ENCODE peak calls at places on chromosome 21, in seven cellular contexts. M is cardiac fibroblast, O is hepatocyte, B is foreskin fibroblast, Y is left lung, E is endodermal cell, Z is psoas muscle. U is an unnamed sample.

GRCh38 chr21:28186604-28187003 is 806.1 kb downstream of the LTN1 start:
- DNase-seq in M (no peak), O (no peak), B (no peak), Y (no peak), E (no peak), Z (no peak), U (no peak)

GRCh38 chr21:45995686-45996179 is 14.2 kb downstream of the COL6A1 start:
- DNase-seq in M (no peak), O (peak), B (peak), Y (peak), E (peak), Z (peak), U (no peak)

GRCh38 chr21:16007933-16008332 is 278.2 kb downstream of the USP25 start:
- DNase-seq in M (no peak), O (no peak), B (peak), Y (no peak), E (no peak), Z (no peak), U (no peak)

GRCh38 chr21:44612669-44613229 is 870 bp downstream of the KRTAP10-8 start:
- DNase-seq in M (no peak), O (no peak), B (no peak), Y (peak), E (no peak), Z (no peak), U (no peak)

GRCh38 chr21:29649370-29649963 is 290.3 kb downstream of the GRIK1 start:
- DNase-seq in M (no peak), O (no peak), B (no peak), Y (no peak), E (no peak), Z (no peak), U (no peak)

GRCh38 chr21:45941338-45941710 is 40.2 kb upstream of the COL6A1 start:
- DNase-seq in M (no peak), O (no peak), B (no peak), Y (no peak), E (no peak), Z (no peak), U (no peak)

GRCh38 chr21:39602076-39602689 is 10.6 kb upstream of the B3GALT5 start:
- DNase-seq in M (no peak), O (no peak), B (no peak), Y (no peak), E (no peak), Z (no peak), U (no peak)

GRCh38 chr21:43315244-43316137 is 111.4 kb downstream of the SIK1 start:
- DNase-seq in M (no peak), O (no peak), B (peak), Y (peak), E (no peak), Z (peak), U (no peak)

GRCh38 chr21:32560896-32561295 is 24.4 kb downstream of the TCP10L start:
- DNase-seq in M (no peak), O (no peak), B (no peak), Y (no peak), E (no peak), Z (no peak), U (no peak)

GRCh38 chr21:22189278-22189677 is 1191.1 kb downstream of the NCAM2 start:
- DNase-seq in M (no peak), O (no peak), B (no peak), Y (no peak), E (no peak), Z (no peak), U (no peak)

GRCh38 chr21:16047857-16048256 is 318.1 kb downstream of the USP25 start:
- DNase-seq in M (no peak), O (no peak), B (peak), Y (no peak), E (no peak), Z (no peak), U (peak)

GRCh38 chr21:39159342-39160063 is 23.7 kb downstream of the PSMG1 start:
- DNase-seq in M (peak), O (no peak), B (peak), Y (no peak), E (no peak), Z (no peak), U (no peak)

GRCh38 chr21:45067462-45068285 is 6.7 kb upstream of the ADARB1 start:
- DNase-seq in M (no peak), O (no peak), B (no peak), Y (no peak), E (peak), Z (no peak), U (no peak)

GRCh38 chr21:44298301-44298700 is 1.6 kb upstream of the PFKL start:
- DNase-seq in M (peak), O (no peak), B (no peak), Y (no peak), E (no peak), Z (no peak), U (peak)

GRCh38 chr21:28639742-28640141 is 352.9 kb downstream of the LTN1 start:
- DNase-seq in M (peak), O (no peak), B (peak), Y (no peak), E (no peak), Z (no peak), U (peak)

GRCh38 chr21:39055167-39055767 is 128.0 kb downstream of the PSMG1 start:
- DNase-seq in M (no peak), O (no peak), B (no peak), Y (no peak), E (no peak), Z (no peak), U (peak)

GRCh38 chr21:45882641-45883040 is 98.9 kb upstream of the COL6A1 start:
- DNase-seq in M (no peak), O (no peak), B (no peak), Y (peak), E (no peak), Z (peak), U (no peak)

GRCh38 chr21:39451332-39452206 is at the start of gene SH3BGR:
- DNase-seq in M (peak), O (no peak), B (peak), Y (no peak), E (peak), Z (peak), U (peak)

GRCh38 chr21:39161064-39161463 is 22.2 kb downstream of the PSMG1 start:
- DNase-seq in M (no peak), O (no peak), B (no peak), Y (no peak), E (no peak), Z (no peak), U (no peak)

GRCh38 chr21:38804617-38805281 is 980 bp upstream of the ETS2 start:
- DNase-seq in M (no peak), O (peak), B (peak), Y (peak), E (peak), Z (peak), U (peak)

GRCh38 chr21:32733356-32733755 is 5.5 kb upstream of the SYNJ1 start:
- DNase-seq in M (no peak), O (no peak), B (no peak), Y (no peak), E (no peak), Z (no peak), U (no peak)

GRCh38 chr21:45270306-45270821 is 17.3 kb downstream of the POFUT2 start:
- DNase-seq in M (peak), O (no peak), B (peak), Y (no peak), E (peak), Z (no peak), U (peak)

GRCh38 chr21:28832013-28832714 is 160.5 kb downstream of the LTN1 start:
- DNase-seq in M (peak), O (no peak), B (peak), Y (no peak), E (no peak), Z (no peak), U (peak)

GRCh38 chr21:27561116-27561515 is 594.2 kb upstream of the ADAMTS5 start:
- DNase-seq in M (no peak), O (no peak), B (peak), Y (peak), E (no peak), Z (peak), U (no peak)

GRCh38 chr21:43335119-43335518 is 91.8 kb downstream of the SIK1 start:
- DNase-seq in M (no peak), O (no peak), B (no peak), Y (peak), E (no peak), Z (no peak), U (no peak)

GRCh38 chr21:36663033-36663855 is 35.7 kb upstream of the SIM2 start:
- DNase-seq in M (peak), O (no peak), B (peak), Y (no peak), E (no peak), Z (no peak), U (peak)

GRCh38 chr21:38455403-38455802 is 42.9 kb downstream of the ERG start:
- DNase-seq in M (peak), O (no peak), B (no peak), Y (no peak), E (no peak), Z (no peak), U (peak)

GRCh38 chr21:33434770-33435360 is 31.7 kb downstream of the IFNGR2 start:
- DNase-seq in M (peak), O (peak), B (peak), Y (no peak), E (no peak), Z (no peak), U (peak)

GRCh38 chr21:38726482-38726881 is 79.2 kb upstream of the ETS2 start:
- DNase-seq in M (no peak), O (no peak), B (no peak), Y (no peak), E (no peak), Z (no peak), U (no peak)

GRCh38 chr21:28016571-28016970 is 976.1 kb downstream of the LTN1 start:
- DNase-seq in M (no peak), O (no peak), B (no peak), Y (no peak), E (no peak), Z (no peak), U (no peak)

GRCh38 chr21:39051561-39051949 is 131.7 kb downstream of the PSMG1 start:
- DNase-seq in M (peak), O (no peak), B (peak), Y (no peak), E (peak), Z (no peak), U (peak)

GRCh38 chr21:35399002-35399401 is 349.9 kb upstream of the RUNX1 start:
- DNase-seq in M (no peak), O (no peak), B (peak), Y (no peak), E (no peak), Z (no peak), U (no peak)
- H3K4me3 ChIP-seq in M (no peak), O (no peak), B (no peak), Y (no peak), E (no peak), Z (no peak), U (no peak)

DNA sequence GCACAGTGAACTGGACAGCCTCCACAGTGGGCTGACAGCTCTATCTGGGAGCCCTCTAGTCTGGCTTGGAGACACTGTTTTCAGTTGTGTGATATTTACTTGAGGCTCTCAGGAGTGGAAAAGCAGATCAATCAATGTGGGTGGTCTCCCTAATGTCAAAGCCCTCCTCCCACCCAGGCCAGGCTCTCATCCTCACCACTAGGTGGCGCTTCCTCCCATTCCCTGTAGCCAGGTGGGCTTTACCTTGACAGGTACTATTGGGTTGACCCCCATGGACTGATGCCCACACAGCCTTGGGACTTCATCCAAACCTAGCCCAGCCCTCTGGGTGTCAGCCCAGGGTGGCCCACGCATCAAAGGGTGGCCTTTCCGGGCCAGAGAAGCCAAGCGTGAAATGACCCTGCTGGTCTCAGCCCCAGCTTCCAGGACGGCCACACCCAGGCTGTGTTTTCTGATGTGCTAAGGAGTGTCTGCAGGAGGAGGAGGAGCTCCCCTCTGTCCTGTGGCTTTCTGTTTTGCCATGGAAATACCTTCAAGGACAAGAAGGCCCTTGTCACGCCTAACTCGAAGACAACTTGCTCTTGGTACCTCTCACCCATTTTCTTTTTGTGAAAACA is 54.0 kb downstream of the CLIC6 start:
- DNase-seq in M (no peak), O (no peak), B (no peak), Y (no peak), E (peak), Z (no peak), U (no peak)
- TF ChIP-seq CTCF in M (peak), O (peak), B (peak), Y (peak), E (peak), Z (no peak), U (peak)

GRCh38 chr21:17679002-17679600 is 66.4 kb upstream of the BTG3 start:
- DNase-seq in M (peak), O (peak), B (peak), Y (no peak), E (no peak), Z (no peak), U (peak)
- H3K4me3 ChIP-seq in M (no peak), O (no peak), B (no peak), Y (no peak), E (no peak), Z (no peak), U (no peak)

DNA sequence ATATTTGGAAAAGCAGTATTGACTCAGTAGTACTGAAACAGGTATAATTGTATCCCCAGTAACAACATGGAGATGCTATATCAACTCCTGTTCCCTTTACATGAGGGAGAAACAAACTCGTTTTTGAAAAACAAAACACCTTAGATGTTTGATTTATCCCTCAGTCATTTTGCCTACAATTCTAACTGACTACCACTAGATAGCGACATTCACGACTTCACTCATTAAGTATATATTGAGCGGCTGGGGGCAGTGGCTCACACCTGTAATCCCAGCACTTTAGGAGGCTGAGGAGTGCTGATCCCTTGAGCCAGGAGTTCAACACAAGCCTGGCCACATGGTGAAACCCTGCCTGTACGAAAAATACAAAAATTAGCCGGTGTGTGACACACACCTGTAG is 83.3 kb downstream of the CYYR1 start:
- DNase-seq in M (no peak), O (no peak), B (no peak), Y (no peak), E (no peak), Z (no peak), U (no peak)
- TF ChIP-seq CTCF in M (no peak), O (no peak), B (no peak), Y (no peak), E (peak), Z (no peak), U (no peak)

GRCh38 chr21:41169258-41169576 is 1.3 kb downstream of the BACE2 start:
- DNase-seq in M (no peak), O (no peak), B (no peak), Y (no peak), E (no peak), Z (no peak), U (no peak)
- H3K4me3 ChIP-seq in M (peak), O (peak), B (peak), Y (peak), E (peak), Z (peak), U (peak)

GRCh38 chr21:30958737-30959136 is 77.4 kb upstream of the KRTAP11-1 start:
- DNase-seq in M (no peak), O (no peak), B (no peak), Y (no peak), E (no peak), Z (no peak), U (no peak)

DNA sequence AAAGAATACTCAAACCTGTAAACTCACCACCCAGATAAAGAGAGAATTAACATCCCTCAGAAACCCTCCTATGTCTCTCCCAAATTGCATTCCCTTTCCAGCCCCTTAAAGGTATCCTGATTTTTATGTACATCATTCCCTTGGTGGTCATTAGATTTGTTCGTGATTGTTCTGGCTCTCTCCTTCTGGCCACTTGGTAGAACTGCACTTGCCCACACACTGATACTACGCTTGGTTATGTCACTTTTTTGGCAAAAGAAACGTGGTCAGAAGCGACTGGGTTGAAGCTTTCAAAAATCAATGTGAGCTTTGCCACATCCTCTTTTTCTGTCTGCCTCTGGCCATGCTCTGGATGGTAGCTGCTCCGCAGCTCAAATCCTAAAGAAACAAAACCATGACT is 76.3 kb downstream of the KRTAP19-8 start:
- DNase-seq in M (no peak), O (no peak), B (no peak), Y (no peak), E (peak), Z (no peak), U (no peak)
- TF ChIP-seq CTCF in M (no peak), O (no peak), B (no peak), Y (no peak), E (peak), Z (no peak), U (no peak)

GRCh38 chr21:42188663-42189062 is 30.3 kb upstream of the ABCG1 start:
- DNase-seq in M (no peak), O (no peak), B (no peak), Y (no peak), E (no peak), Z (no peak), U (no peak)

GRCh38 chr21:42191064-42191463 is 27.9 kb upstream of the ABCG1 start:
- DNase-seq in M (no peak), O (no peak), B (no peak), Y (no peak), E (no peak), Z (no peak), U (no peak)

GRCh38 chr21:42190492-42190875 is 28.5 kb upstream of the ABCG1 start:
- DNase-seq in M (no peak), O (no peak), B (no peak), Y (no peak), E (no peak), Z (no peak), U (no peak)

GRCh38 chr21:42187976-42188653 is 30.8 kb upstream of the ABCG1 start:
- DNase-seq in M (peak), O (no peak), B (no peak), Y (no peak), E (no peak), Z (no peak), U (peak)

GRCh38 chr21:42189860-42190491 is 29.0 kb upstream of the ABCG1 start:
- DNase-seq in M (no peak), O (no peak), B (no peak), Y (no peak), E (no peak), Z (no peak), U (peak)
- H3K4me3 ChIP-seq in M (no peak), O (no peak), B (no peak), Y (no peak), E (no peak), Z (no peak), U (no peak)